ENCODE peak calls at places on chromosome 15, in four cellular contexts. I, P, X and Y are unnamed samples.

GRCh38 chr15:25852696-25853524 is 10.2 kb downstream of the ATP10A start:
- DNase-seq in X (no peak), P (no peak), I (no peak), Y (no peak)

GRCh38 chr15:49521802-49522201 is 98.8 kb downstream of the FGF7 start:
- DNase-seq in X (no peak), I (peak), P (no peak), Y (peak)

GRCh38 chr15:82854554-82854953 is 45.1 kb downstream of the WHAMM start:
- DNase-seq in I (no peak), X (no peak), P (no peak), Y (no peak)

GRCh38 chr15:68379759-68380290 is 52.1 kb downstream of the ITGA11 start:
- DNase-seq in P (no peak), I (no peak), X (no peak), Y (no peak)

GRCh38 chr15:52196891-52197290 is 5.7 kb upstream of the GNB5 start:
- DNase-seq in X (no peak), I (no peak), P (no peak), Y (no peak)

GRCh38 chr15:47588968-47589367 is 128.3 kb upstream of the SEMA6D start:
- DNase-seq in P (no peak), I (no peak), X (no peak), Y (peak)

GRCh38 chr15:65400760-65401606 is 21.8 kb downstream of the IGDCC4 start:
- DNase-seq in P (no peak), I (peak), X (peak), Y (peak)

GRCh38 chr15:89760303-89761008 is 9.4 kb upstream of the MESP1 start:
- DNase-seq in X (peak), P (no peak), I (peak), Y (peak)

GRCh38 chr15:25176616-25176923 is 221.8 kb downstream of the SNRPN start:
- DNase-seq in I (no peak), X (no peak), P (no peak), Y (no peak)

GRCh38 chr15:87648278-87648677 is 608.3 kb downstream of the NTRK3 start:
- DNase-seq in I (no peak), X (no peak), P (no peak), Y (no peak)

GRCh38 chr15:70447927-70448698 is 315.2 kb downstream of the UACA start:
- DNase-seq in P (no peak), I (no peak), X (peak), Y (no peak)

GRCh38 chr15:38176155-38176554 is 76.5 kb upstream of the SPRED1 start:
- DNase-seq in I (no peak), X (no peak), P (peak), Y (no peak)

GRCh38 chr15:47384316-47384715 is 333.0 kb upstream of the SEMA6D start:
- DNase-seq in P (no peak), X (no peak), I (no peak), Y (no peak)

GRCh38 chr15:95202569-95203349 is 971.4 kb downstream of the MCTP2 start:
- DNase-seq in I (no peak), P (no peak), X (no peak), Y (no peak)

GRCh38 chr15:62976301-62976842 is 66.2 kb upstream of the TPM1 start:
- DNase-seq in P (no peak), X (no peak), I (no peak), Y (no peak)

GRCh38 chr15:34246276-34247010 is 21.6 kb downstream of the EMC4 start:
- DNase-seq in X (no peak), P (no peak), I (no peak), Y (no peak)

GRCh38 chr15:62709261-62709660 is 333.3 kb upstream of the TPM1 start:
- DNase-seq in X (no peak), P (no peak), I (no peak), Y (no peak)

GRCh38 chr15:77487479-77487861 is 66.8 kb downstream of the HMG20A start:
- DNase-seq in I (no peak), P (no peak), X (no peak), Y (no peak)

GRCh38 chr15:37098468-37099320 is 1.7 kb downstream of the MEIS2 start:
- DNase-seq in X (peak), I (no peak), P (no peak), Y (no peak)

GRCh38 chr15:78341057-78341763 is 1.1 kb downstream of the CRABP1 start:
- DNase-seq in X (no peak), P (no peak), I (no peak), Y (no peak)

GRCh38 chr15:98401029-98401428 is 247.3 kb upstream of the IGF1R start:
- DNase-seq in X (no peak), I (no peak), P (no peak), Y (no peak)

GRCh38 chr15:60751985-60752952 is 273.3 kb upstream of the ICE2 start:
- DNase-seq in I (peak), P (no peak), X (no peak), Y (peak)

GRCh38 chr15:91435108-91435507 is 335.1 kb downstream of the SV2B start:
- DNase-seq in I (no peak), X (no peak), P (no peak), Y (no peak)

GRCh38 chr15:83930392-83930791 is 276.5 kb downstream of the ADAMTSL3 start:
- DNase-seq in X (no peak), P (no peak), I (no peak), Y (no peak)

GRCh38 chr15:43105778-43106485 is at the start of gene UBR1:
- DNase-seq in P (peak), X (peak), I (peak), Y (peak)

GRCh38 chr15:70345251-70346019 is 247.7 kb upstream of the TLE3 start:
- DNase-seq in P (no peak), I (no peak), X (no peak), Y (no peak)

GRCh38 chr15:44435893-44436667 is 8.7 kb downstream of the CTDSPL2 start:
- DNase-seq in X (no peak), P (no peak), I (no peak), Y (no peak)

GRCh38 chr15:33985287-33985686 is 17.0 kb downstream of the CHRM5 start:
- DNase-seq in X (no peak), I (no peak), P (no peak), Y (no peak)

GRCh38 chr15:75149911-75150709 is 51.6 kb upstream of the C15orf39 start:
- DNase-seq in X (peak), I (no peak), P (no peak), Y (no peak)

GRCh38 chr15:69805248-69805953 is 292.3 kb downstream of the TLE3 start:
- DNase-seq in P (no peak), I (no peak), X (no peak), Y (no peak)

GRCh38 chr15:61871926-61872522 is 188.2 kb downstream of the VPS13C start:
- DNase-seq in X (peak), I (peak), P (no peak), Y (no peak)

GRCh38 chr15:67543348-67543718 is 830 bp downstream of the MAP2K5 start:
- DNase-seq in X (no peak), P (no peak), I (no peak), Y (peak)

GRCh38 chr15:48191574-48192225 is at the start of gene CTXN2:
- DNase-seq in I (no peak), X (no peak), P (no peak), Y (no peak)

GRCh38 chr15:50065264-50065663 is 53.8 kb downstream of the ATP8B4 start:
- DNase-seq in P (no peak), I (no peak), X (no peak), Y (no peak)

GRCh38 chr15:32979710-32980109 is 214.8 kb downstream of the FMN1 start:
- DNase-seq in I (no peak), X (no peak), P (no peak), Y (no peak)

GRCh38 chr15:77831989-77832388 is 199.3 kb upstream of the LINGO1 start:
- DNase-seq in I (no peak), X (no peak), P (no peak), Y (no peak)

GRCh38 chr15:39682366-39682765 is 100.3 kb downstream of the FSIP1 start:
- DNase-seq in I (no peak), P (no peak), X (no peak), Y (no peak)

DNA sequence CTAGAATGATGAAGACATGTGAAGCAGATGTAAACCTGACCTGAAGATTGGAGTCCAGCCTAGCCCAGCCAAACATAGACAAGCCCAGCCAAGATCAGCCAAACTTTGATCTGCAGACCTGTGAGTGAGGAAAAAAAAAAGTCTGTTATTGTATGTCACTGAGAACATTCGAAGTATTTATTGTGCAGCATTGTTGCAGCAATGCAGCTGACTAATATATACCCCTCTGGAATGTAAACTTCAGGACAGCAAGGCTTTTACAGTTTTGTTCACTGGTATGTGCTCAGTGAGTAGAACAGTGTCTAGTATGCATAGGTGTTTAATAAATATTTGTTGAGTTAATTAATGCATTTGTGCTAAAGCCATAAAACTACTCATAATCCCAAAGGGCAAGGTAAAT is 23.4 kb downstream of the TMEM202 start:
- DNase-seq in X (no peak), P (no peak), I (no peak), Y (no peak)
- TF ChIP-seq BHLHE40 in X (no peak), P (no peak), I (no peak), Y (no peak)

GRCh38 chr15:41286665-41287333 is 45.6 kb downstream of the OIP5 start:
- DNase-seq in I (no peak), P (no peak), X (no peak), Y (no peak)
- TF ChIP-seq SP1 in I (no peak), P (no peak), X (no peak), Y (no peak)

GRCh38 chr15:101071651-101072050 is 152.5 kb downstream of the LRRK1 start:
- DNase-seq in I (no peak), P (no peak), X (no peak), Y (no peak)
- TF ChIP-seq BHLHE40 in I (no peak), P (no peak), X (no peak), Y (no peak)

DNA sequence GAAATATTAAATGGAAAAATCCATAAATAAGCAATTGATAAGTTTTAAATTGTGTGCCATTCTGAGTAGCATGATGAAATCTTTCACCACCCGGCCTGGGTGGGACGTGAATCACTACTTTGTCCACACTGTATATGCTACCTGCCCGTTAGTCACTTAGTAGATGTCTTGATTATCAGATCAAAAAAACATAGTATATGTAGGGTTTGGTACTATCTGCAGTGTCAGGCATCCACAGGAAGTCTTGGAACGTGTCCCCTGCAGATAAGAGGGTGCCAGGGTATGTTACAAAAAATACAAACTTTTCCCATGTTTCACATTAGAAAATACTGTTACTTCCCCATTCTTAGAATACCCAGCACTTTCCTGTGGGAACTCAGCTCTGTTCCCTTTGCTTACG is 35.2 kb downstream of the FAM81A start:
- DNase-seq in X (no peak), I (no peak), P (no peak), Y (no peak)
- TF ChIP-seq SP1 in X (no peak), I (no peak), P (no peak), Y (no peak)

GRCh38 chr15:56537881-56538280 is 72.9 kb upstream of the MNS1 start:
- DNase-seq in P (no peak), X (no peak), I (no peak), Y (no peak)

GRCh38 chr15:56533741-56534416 is 68.9 kb upstream of the MNS1 start:
- DNase-seq in X (no peak), P (no peak), I (no peak), Y (no peak)

GRCh38 chr15:56528136-56528535 is 63.2 kb upstream of the MNS1 start:
- DNase-seq in X (no peak), I (no peak), P (no peak), Y (no peak)

DNA sequence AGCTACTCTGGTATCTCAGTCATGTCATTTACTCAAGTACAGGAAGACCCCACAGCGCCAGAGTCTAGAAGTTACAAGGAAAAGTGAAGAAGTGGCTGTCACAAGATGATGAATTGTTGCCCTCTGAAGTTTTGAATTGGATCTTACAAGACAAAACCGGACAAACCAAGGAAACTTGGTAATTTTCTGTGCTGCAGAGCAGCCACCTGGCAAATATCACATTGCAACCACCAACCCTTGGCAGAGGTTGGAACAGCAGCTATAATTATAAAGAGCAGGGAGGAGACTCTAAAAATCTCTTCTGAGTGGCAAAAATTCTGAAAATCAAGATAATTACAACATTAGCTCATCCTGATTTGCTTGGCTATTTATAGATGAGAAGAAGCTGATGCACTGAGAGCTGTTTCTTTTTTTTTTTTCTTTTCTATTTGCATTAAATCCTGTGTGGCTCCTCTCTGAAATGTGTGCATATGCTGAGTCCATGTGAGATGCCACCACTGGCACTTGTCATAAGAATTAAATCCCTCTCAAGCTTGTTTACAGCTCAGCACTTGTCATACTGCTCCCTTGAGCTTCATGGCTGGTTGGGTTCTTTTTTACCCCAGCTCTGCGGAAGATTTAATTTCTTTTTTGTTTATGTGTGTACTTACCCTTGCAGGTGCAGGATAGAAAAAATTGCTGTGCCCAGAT is 68.0 kb upstream of the MNS1 start:
- DNase-seq in I (no peak), X (no peak), P (no peak), Y (no peak)
- TF ChIP-seq BHLHE40 in I (no peak), X (no peak), P (no peak), Y (no peak)

GRCh38 chr15:56919708-56920637 is 1.5 kb downstream of the TCF12 start:
- DNase-seq in P (no peak), I (peak), X (no peak), Y (peak)
- TF ChIP-seq SP1 in P (no peak), I (no peak), X (no peak), Y (no peak)

DNA sequence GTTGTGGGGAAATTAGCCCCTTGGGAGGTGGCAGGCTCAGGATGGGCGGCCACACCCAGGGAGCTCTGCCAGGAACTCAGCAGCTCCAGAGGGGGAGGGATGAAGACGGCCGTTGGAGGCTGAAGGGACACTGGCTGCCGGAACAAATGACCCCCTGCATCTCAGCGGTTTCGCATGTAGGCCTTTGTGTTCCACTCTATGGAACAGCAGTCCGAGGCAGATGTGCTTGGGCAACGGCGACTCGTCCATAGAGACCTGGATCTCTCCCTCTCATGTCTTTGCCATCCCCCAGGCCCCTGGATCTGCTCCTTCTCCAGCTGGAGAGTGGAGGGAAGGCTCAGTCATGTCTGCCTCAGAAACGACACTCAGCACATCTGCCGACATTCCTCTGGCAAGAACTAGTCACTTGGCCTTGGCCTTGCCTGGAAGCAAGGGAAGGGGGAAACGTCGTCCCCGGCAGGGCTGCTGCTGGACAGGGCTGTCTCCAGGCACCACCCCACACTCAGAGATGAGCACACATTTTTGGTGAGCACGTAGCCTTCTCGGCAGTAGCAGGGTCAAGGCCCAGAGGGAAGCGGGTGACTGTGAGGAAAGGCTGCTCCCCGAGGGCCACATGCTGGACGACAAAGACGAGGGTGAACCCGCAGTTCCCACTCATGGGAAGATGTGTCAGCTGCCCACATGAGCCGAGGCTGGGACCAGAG is 83.8 kb downstream of the ASB7 start:
- DNase-seq in P (no peak), I (no peak), X (no peak), Y (no peak)
- TF ChIP-seq BHLHE40 in P (no peak), I (no peak), X (no peak), Y (no peak)

DNA sequence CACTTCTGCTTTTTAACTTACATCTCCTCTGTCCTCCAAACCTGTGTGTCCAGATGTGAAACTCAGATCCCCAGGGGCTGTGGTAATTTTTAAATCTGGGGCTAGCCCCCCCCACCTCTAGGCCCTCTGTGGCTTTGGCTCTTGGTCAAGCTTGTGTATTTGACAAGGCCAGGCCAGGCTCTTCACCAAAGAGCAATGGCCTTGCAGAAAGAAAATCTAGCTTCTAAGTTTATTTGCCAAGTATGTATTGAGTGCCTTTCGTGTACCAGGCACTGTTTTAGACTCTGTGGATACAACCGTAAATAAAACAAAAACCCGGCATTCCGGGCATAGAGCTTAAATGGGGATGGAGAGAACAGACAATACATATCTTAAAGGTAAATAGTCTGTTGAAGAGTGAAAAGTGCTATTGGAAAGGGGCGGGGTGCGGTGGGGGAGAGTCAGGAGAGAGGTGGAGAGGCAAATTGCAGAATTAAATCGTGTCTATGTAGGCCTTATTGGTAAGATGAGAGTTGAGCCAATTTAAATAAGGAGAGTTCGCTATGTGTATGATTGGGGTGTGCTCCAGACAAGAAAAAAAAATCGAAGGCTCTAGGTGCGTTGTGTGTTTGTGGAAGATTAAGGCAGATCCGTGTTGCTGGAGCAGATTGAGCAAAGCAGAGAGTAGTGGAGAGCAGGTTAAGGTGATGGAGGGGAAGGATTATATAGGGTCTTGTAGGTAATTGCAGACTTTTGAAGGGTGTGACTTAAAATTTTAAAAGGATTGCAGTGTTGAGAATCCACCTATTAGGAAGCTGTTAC is 816 bp upstream of the DPH6 start:
- DNase-seq in I (no peak), P (no peak), X (peak), Y (no peak)
- TF ChIP-seq SP1 in I (no peak), P (no peak), X (peak), Y (no peak)

GRCh38 chr15:71596672-71597071 is 213.7 kb upstream of the NR2E3 start:
- DNase-seq in X (no peak), P (no peak), I (no peak), Y (no peak)
- TF ChIP-seq BHLHE40 in X (no peak), P (no peak), I (no peak), Y (no peak)